ENCODE peak calls at places on chromosomes 11 and 22, in nine cellular contexts. R is HCT116, Q is GM23338, H is GM23248, S is PC-3, A is SK-N-SH, W is MM.1S, V is hepatocyte, G is OCI-LY7. D is an unnamed sample.

GRCh38 chr11:109040303-109040702 is 375.4 kb downstream of the DDX10 start:
- DNase-seq in G (no peak), H (no peak), R (peak), A (peak), Q (peak), V (no peak), S (peak), W (no peak), D (peak)

GRCh38 chr11:32462296-32462695 is 27.0 kb upstream of the WT1 start:
- DNase-seq in H (no peak), Q (no peak), V (no peak), S (no peak), A (no peak), R (no peak), G (no peak), W (no peak), D (no peak)

GRCh38 chr11:67448220-67448609 is 4.3 kb downstream of the GPR152 start:
- DNase-seq in R (no peak), G (no peak), A (no peak), S (no peak), Q (no peak), V (no peak), W (no peak), H (no peak), D (no peak)

GRCh38 chr11:3074912-3075589 is 17.8 kb upstream of the CARS1 start:
- DNase-seq in W (no peak), A (no peak), Q (no peak), H (no peak), G (no peak), R (no peak), V (no peak), S (peak), D (no peak)

GRCh38 chr22:48952256-48953102 is 875.2 kb downstream of the BRD1 start:
- DNase-seq in G (no peak), W (no peak), R (no peak), S (no peak), Q (no peak), A (no peak), H (no peak), V (no peak), D (no peak)

GRCh38 chr11:124676386-124676785 is 2.7 kb downstream of the SPA17 start:
- DNase-seq in S (no peak), R (no peak), H (peak), V (no peak), Q (no peak), A (no peak), W (no peak), G (no peak), D (no peak)

GRCh38 chr11:130161441-130161840 is 1.9 kb downstream of the ST14 start:
- DNase-seq in Q (no peak), H (no peak), W (no peak), S (no peak), R (no peak), G (peak), A (no peak), V (no peak), D (no peak)

GRCh38 chr11:126359431-126360048 is 4.1 kb downstream of the ST3GAL4 start:
- DNase-seq in H (peak), A (peak), Q (no peak), W (no peak), S (no peak), V (peak), G (no peak), R (no peak), D (no peak)

GRCh38 chr11:15972838-15973237 is 383.5 kb downstream of the SOX6 start:
- DNase-seq in W (no peak), V (no peak), G (no peak), R (no peak), A (no peak), Q (peak), H (no peak), S (no peak), D (no peak)

GRCh38 chr11:79095424-79095823 is 345.4 kb downstream of the TENM4 start:
- DNase-seq in S (no peak), Q (no peak), A (no peak), G (no peak), W (no peak), V (no peak), H (no peak), R (no peak), D (no peak)

DNA sequence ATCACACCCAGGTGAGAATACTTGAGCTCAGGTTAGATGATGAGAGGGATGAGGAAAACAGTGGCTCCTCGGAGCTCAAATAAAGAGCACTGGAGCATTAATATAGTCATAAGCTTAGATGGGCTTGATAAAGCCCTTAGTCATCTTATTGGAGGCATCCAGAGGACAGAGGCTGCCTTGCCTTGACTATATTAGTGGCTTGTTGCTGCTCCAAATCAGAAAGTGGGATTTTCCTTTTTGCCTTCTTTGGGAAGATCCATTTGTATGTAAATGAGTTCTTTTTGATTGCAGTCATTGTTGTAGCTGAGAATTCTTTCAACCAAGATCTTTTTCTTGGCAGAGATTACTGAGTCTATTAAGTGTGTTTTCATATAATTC is 18.9 kb downstream of the ADM start:
- DNase-seq in A (no peak), S (peak), G (no peak), Q (no peak), V (no peak), W (no peak), H (peak), R (no peak), D (no peak)
- TF ChIP-seq EZH2phosphoT487 in A (no peak), S (no peak), G (no peak), Q (no peak), V (no peak), W (no peak), H (no peak), R (no peak), D (no peak)

GRCh38 chr11:44952500-44953260 is 2.0 kb upstream of the TP53I11 start:
- DNase-seq in G (no peak), S (no peak), Q (no peak), A (no peak), W (no peak), H (no peak), V (no peak), R (no peak), D (no peak)

GRCh38 chr11:44952082-44952481 is 1.4 kb upstream of the TP53I11 start:
- DNase-seq in R (no peak), H (no peak), V (no peak), S (no peak), G (no peak), W (no peak), A (no peak), Q (no peak), D (no peak)

GRCh38 chr11:44949160-44950035 is 1.3 kb downstream of the TP53I11 start:
- DNase-seq in R (no peak), W (no peak), H (peak), V (peak), Q (peak), A (peak), G (no peak), S (peak), D (peak)

GRCh38 chr11:44950036-44950624 is 553 bp downstream of the TP53I11 start:
- DNase-seq in H (peak), R (no peak), W (no peak), S (no peak), V (peak), Q (no peak), A (peak), G (no peak), D (peak)

DNA sequence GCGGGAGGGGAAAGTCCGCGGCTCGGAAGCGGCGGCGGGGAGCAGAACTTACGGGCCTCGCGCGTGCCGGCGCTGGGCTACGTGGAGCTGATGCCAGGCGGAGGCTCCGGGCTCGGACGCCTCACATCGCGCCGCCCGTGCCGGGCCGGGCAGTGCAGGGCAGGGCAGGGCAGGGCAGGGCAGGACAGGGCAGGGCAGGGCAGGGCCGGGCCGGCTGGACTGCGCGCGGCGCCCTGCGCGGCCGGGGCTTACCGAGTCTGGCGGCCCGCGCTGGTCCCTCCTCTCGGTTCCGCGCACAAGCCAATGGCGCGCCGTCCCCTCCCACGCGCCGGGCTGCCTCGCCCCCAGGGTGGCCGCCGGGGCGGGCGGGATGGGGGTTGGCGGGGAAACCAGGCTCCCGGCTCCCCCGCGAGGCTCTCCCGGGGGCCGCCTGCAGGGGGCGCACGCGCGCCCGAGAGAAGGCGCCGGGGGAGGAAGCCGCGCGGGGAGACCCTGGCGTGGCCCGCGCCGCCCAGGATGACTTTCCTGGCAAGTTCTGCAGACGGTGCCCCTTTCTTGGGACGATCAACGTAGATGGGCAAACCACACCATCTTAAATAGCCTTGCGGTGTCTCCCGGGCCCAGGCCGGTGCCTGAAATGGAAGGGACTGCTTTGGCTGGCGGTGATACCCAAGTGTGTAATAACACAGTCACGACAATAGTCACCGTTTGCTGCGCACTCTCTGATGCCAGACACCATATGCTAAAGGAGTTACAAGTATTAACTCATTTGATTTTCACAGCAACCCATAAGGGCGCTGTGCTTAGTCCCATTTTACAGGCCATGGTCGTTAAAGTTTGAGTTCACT is at the start of gene TP53I11:
- DNase-seq in G (no peak), R (peak), Q (no peak), H (peak), S (peak), V (peak), A (peak), W (peak), D (peak)
- H2AFZ ChIP-seq in G (no peak), R (peak), Q (peak), H (peak), S (peak), V (peak), A (peak), W (peak), D (no peak)

GRCh38 chr11:88629496-88629895 is 292.0 kb upstream of the CTSC start:
- DNase-seq in V (no peak), A (no peak), W (no peak), H (no peak), Q (no peak), S (peak), R (no peak), G (no peak), D (no peak)
- TF ChIP-seq EZH2phosphoT487 in V (no peak), A (no peak), W (no peak), H (no peak), Q (no peak), S (no peak), R (no peak), G (no peak), D (no peak)

DNA sequence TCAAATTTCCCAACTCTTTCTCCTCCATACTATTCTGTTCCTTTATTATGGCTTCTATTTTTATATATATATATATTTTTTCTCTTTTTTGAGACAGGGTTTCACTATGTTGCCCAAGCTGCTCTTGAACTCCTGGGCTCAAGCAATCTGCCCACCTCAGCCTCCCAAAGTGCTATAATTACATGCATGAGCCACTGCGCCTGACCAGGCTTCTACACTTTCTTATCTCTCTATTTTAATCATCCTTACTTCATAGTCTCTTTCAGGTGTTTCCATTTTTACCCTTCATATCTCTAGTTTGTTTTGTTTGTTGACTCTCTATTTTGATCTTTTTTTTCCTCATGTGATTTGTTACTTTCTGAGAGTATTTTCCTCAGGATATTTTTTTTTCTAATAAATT is 19.8 kb downstream of the GVQW3 start:
- DNase-seq in V (no peak), Q (no peak), S (no peak), A (no peak), H (no peak), G (no peak), W (no peak), R (no peak), D (no peak)
- H2AFZ ChIP-seq in V (no peak), Q (no peak), S (no peak), A (no peak), H (no peak), G (no peak), W (no peak), R (no peak), D (no peak)

GRCh38 chr11:12106501-12106900 is 3.9 kb upstream of the MICAL2 start:
- DNase-seq in W (no peak), H (no peak), R (no peak), G (no peak), A (no peak), V (no peak), Q (no peak), S (no peak), D (no peak)
- TF ChIP-seq EZH2phosphoT487 in W (no peak), H (no peak), R (no peak), G (no peak), A (no peak), V (no peak), Q (no peak), S (no peak), D (no peak)

D was measured in neural progenitor cell.